ENCODE peak calls at places on chromosomes 11 and 22, in nine cellular contexts. One of them, this sample, is unnamed.
A peak's percentile ranks its signal among the peaks of the same experiment; 100 is the strongest.

GRCh38 chr11:14894657-14895598 is 2.9 kb upstream of the CYP2R1 start:
- DNase-seq in uterus: no peak
- DNase-seq in cardiac muscle cell: peak; percentile 94
- DNase-seq in effector memory CD4-positive, alpha-beta T cell: no peak
- DNase-seq in CD8-positive, alpha-beta memory T cell: no peak
- DNase-seq in heart right ventricle: no peak
- DNase-seq in pancreas: no peak
- DNase-seq in mucosa of descending colon: peak; percentile 37
- DNase-seq in body of pancreas: peak; percentile 15
- DNase-seq in this sample: no peak

GRCh38 chr11:69357458-69358397 is 63.8 kb downstream of the MYEOV start:
- DNase-seq in pancreas: peak; percentile 6
- DNase-seq in CD8-positive, alpha-beta memory T cell: no peak
- DNase-seq in uterus: no peak
- DNase-seq in heart right ventricle: peak; percentile 2
- DNase-seq in effector memory CD4-positive, alpha-beta T cell: no peak
- DNase-seq in mucosa of descending colon: peak; percentile 1
- DNase-seq in cardiac muscle cell: no peak
- DNase-seq in body of pancreas: no peak
- DNase-seq in this sample: no peak

GRCh38 chr11:131839326-131839725 is 468.9 kb downstream of the NTM start:
- DNase-seq in pancreas: no peak
- DNase-seq in cardiac muscle cell: no peak
- DNase-seq in mucosa of descending colon: no peak
- DNase-seq in heart right ventricle: no peak
- DNase-seq in body of pancreas: no peak
- DNase-seq in effector memory CD4-positive, alpha-beta T cell: no peak
- DNase-seq in uterus: no peak
- DNase-seq in CD8-positive, alpha-beta memory T cell: no peak
- DNase-seq in this sample: no peak

GRCh38 chr22:22069450-22070370 is 87.1 kb upstream of the TOP3B start:
- DNase-seq in mucosa of descending colon: no peak
- DNase-seq in pancreas: no peak
- DNase-seq in effector memory CD4-positive, alpha-beta T cell: no peak
- DNase-seq in heart right ventricle: no peak
- DNase-seq in uterus: no peak
- DNase-seq in body of pancreas: no peak
- DNase-seq in cardiac muscle cell: no peak
- DNase-seq in CD8-positive, alpha-beta memory T cell: no peak
- DNase-seq in this sample: no peak

GRCh38 chr11:111908639-111909305 is 2.8 kb downstream of the CRYAB start:
- DNase-seq in pancreas: no peak
- DNase-seq in mucosa of descending colon: no peak
- DNase-seq in cardiac muscle cell: no peak
- DNase-seq in CD8-positive, alpha-beta memory T cell: no peak
- DNase-seq in heart right ventricle: no peak
- DNase-seq in effector memory CD4-positive, alpha-beta T cell: no peak
- DNase-seq in uterus: no peak
- DNase-seq in body of pancreas: no peak
- DNase-seq in this sample: no peak

GRCh38 chr11:63901660-63902059 is 15.3 kb downstream of the RCOR2 start:
- DNase-seq in uterus: no peak
- DNase-seq in cardiac muscle cell: peak; percentile 35
- DNase-seq in mucosa of descending colon: no peak
- DNase-seq in heart right ventricle: no peak
- DNase-seq in body of pancreas: no peak
- DNase-seq in CD8-positive, alpha-beta memory T cell: no peak
- DNase-seq in effector memory CD4-positive, alpha-beta T cell: no peak
- DNase-seq in pancreas: no peak
- DNase-seq in this sample: no peak

GRCh38 chr11:47184711-47185304 is 1.4 kb downstream of the PACSIN3 start:
- DNase-seq in CD8-positive, alpha-beta memory T cell: no peak
- DNase-seq in mucosa of descending colon: no peak
- DNase-seq in uterus: no peak
- DNase-seq in cardiac muscle cell: peak; percentile 19
- DNase-seq in pancreas: peak; percentile 63
- DNase-seq in body of pancreas: peak; percentile 80
- DNase-seq in heart right ventricle: no peak
- DNase-seq in effector memory CD4-positive, alpha-beta T cell: no peak
- DNase-seq in this sample: no peak

GRCh38 chr11:84580338-84580737 is 1046.8 kb downstream of the DLG2 start:
- DNase-seq in uterus: no peak
- DNase-seq in body of pancreas: no peak
- DNase-seq in effector memory CD4-positive, alpha-beta T cell: no peak
- DNase-seq in mucosa of descending colon: no peak
- DNase-seq in CD8-positive, alpha-beta memory T cell: no peak
- DNase-seq in heart right ventricle: no peak
- DNase-seq in cardiac muscle cell: no peak
- DNase-seq in pancreas: no peak
- DNase-seq in this sample: no peak

GRCh38 chr11:2517016-2517385 is 72.2 kb downstream of the KCNQ1 start:
- DNase-seq in effector memory CD4-positive, alpha-beta T cell: no peak
- DNase-seq in heart right ventricle: no peak
- DNase-seq in uterus: no peak
- DNase-seq in CD8-positive, alpha-beta memory T cell: no peak
- DNase-seq in mucosa of descending colon: no peak
- DNase-seq in pancreas: peak; percentile 12
- DNase-seq in body of pancreas: peak; percentile 4
- DNase-seq in cardiac muscle cell: no peak
- DNase-seq in this sample: no peak

GRCh38 chr11:131685906-131686305 is 315.5 kb downstream of the NTM start:
- DNase-seq in effector memory CD4-positive, alpha-beta T cell: no peak
- DNase-seq in heart right ventricle: no peak
- DNase-seq in uterus: no peak
- DNase-seq in pancreas: no peak
- DNase-seq in CD8-positive, alpha-beta memory T cell: no peak
- DNase-seq in cardiac muscle cell: no peak
- DNase-seq in mucosa of descending colon: no peak
- DNase-seq in body of pancreas: no peak
- DNase-seq in this sample: no peak

GRCh38 chr11:3146612-3147256 is 18.4 kb downstream of the OSBPL5 start:
- DNase-seq in mucosa of descending colon: no peak
- DNase-seq in effector memory CD4-positive, alpha-beta T cell: no peak
- DNase-seq in body of pancreas: no peak
- DNase-seq in cardiac muscle cell: peak; percentile 54
- DNase-seq in CD8-positive, alpha-beta memory T cell: no peak
- DNase-seq in pancreas: no peak
- DNase-seq in uterus: no peak
- DNase-seq in heart right ventricle: no peak
- DNase-seq in this sample: no peak

GRCh38 chr11:76523147-76523546 is 78.3 kb downstream of the EMSY start:
- DNase-seq in cardiac muscle cell: no peak
- DNase-seq in heart right ventricle: no peak
- DNase-seq in pancreas: no peak
- DNase-seq in effector memory CD4-positive, alpha-beta T cell: no peak
- DNase-seq in CD8-positive, alpha-beta memory T cell: no peak
- DNase-seq in mucosa of descending colon: no peak
- DNase-seq in body of pancreas: no peak
- DNase-seq in uterus: no peak
- DNase-seq in this sample: no peak

GRCh38 chr11:73321342-73322110 is 13.4 kb downstream of the ARHGEF17 start:
- DNase-seq in pancreas: no peak
- DNase-seq in effector memory CD4-positive, alpha-beta T cell: no peak
- DNase-seq in cardiac muscle cell: peak; percentile 78
- DNase-seq in uterus: peak; percentile 72
- DNase-seq in body of pancreas: peak; percentile 46
- DNase-seq in heart right ventricle: peak; percentile 79
- DNase-seq in mucosa of descending colon: peak; percentile 25
- DNase-seq in CD8-positive, alpha-beta memory T cell: no peak
- DNase-seq in this sample: no peak

GRCh38 chr11:10322830-10323792 is 18.2 kb downstream of the ADM start:
- DNase-seq in body of pancreas: peak; percentile 74
- DNase-seq in effector memory CD4-positive, alpha-beta T cell: peak; percentile 6
- DNase-seq in mucosa of descending colon: peak; percentile 71
- DNase-seq in uterus: peak; percentile 81
- DNase-seq in CD8-positive, alpha-beta memory T cell: peak; percentile 32
- DNase-seq in cardiac muscle cell: peak; percentile 90
- DNase-seq in heart right ventricle: peak; percentile 46
- DNase-seq in pancreas: peak; percentile 69
- DNase-seq in this sample: no peak

GRCh38 chr11:124222407-124222806 is 18.5 kb upstream of the OR8G1 start:
- DNase-seq in heart right ventricle: no peak
- DNase-seq in body of pancreas: no peak
- DNase-seq in effector memory CD4-positive, alpha-beta T cell: no peak
- DNase-seq in cardiac muscle cell: no peak
- DNase-seq in uterus: no peak
- DNase-seq in pancreas: no peak
- DNase-seq in CD8-positive, alpha-beta memory T cell: no peak
- DNase-seq in mucosa of descending colon: no peak
- DNase-seq in this sample: no peak

GRCh38 chr11:33187851-33188722 is 26.8 kb upstream of the CSTF3 start:
- DNase-seq in cardiac muscle cell: no peak
- DNase-seq in pancreas: no peak
- DNase-seq in uterus: no peak
- DNase-seq in effector memory CD4-positive, alpha-beta T cell: no peak
- DNase-seq in body of pancreas: no peak
- DNase-seq in CD8-positive, alpha-beta memory T cell: no peak
- DNase-seq in mucosa of descending colon: peak; percentile 38
- DNase-seq in heart right ventricle: no peak
- DNase-seq in this sample: no peak

GRCh38 chr22:49300951-49301397 is 526.7 kb downstream of the BRD1 start:
- DNase-seq in CD8-positive, alpha-beta memory T cell: no peak
- DNase-seq in pancreas: peak; percentile 6
- DNase-seq in effector memory CD4-positive, alpha-beta T cell: no peak
- DNase-seq in heart right ventricle: no peak
- DNase-seq in uterus: no peak
- DNase-seq in mucosa of descending colon: no peak
- DNase-seq in cardiac muscle cell: no peak
- DNase-seq in body of pancreas: no peak
- DNase-seq in this sample: no peak
- H3K9me3 ChIP-seq in CD8-positive, alpha-beta memory T cell: no peaks in the 10 kb centered on the region
- H3K9me3 ChIP-seq in pancreas: no peaks in the 10 kb centered on the region
- H3K9me3 ChIP-seq in effector memory CD4-positive, alpha-beta T cell: no peaks in the 10 kb centered on the region
- H3K9me3 ChIP-seq in heart right ventricle: no peaks in the 10 kb centered on the region
- H3K9me3 ChIP-seq in uterus: no peaks in the 10 kb centered on the region
- H3K9me3 ChIP-seq in mucosa of descending colon: no peaks in the 10 kb centered on the region
- H3K9me3 ChIP-seq in cardiac muscle cell: no peaks in the 10 kb centered on the region
- H3K9me3 ChIP-seq in body of pancreas: no peaks in the 10 kb centered on the region
- H3K9me3 ChIP-seq in this sample: no peaks in the 10 kb centered on the region

GRCh38 chr11:134474070-134474860 is 62.2 kb upstream of the B3GAT1 start:
- DNase-seq in uterus: no peak
- DNase-seq in mucosa of descending colon: no peak
- DNase-seq in cardiac muscle cell: no peak
- DNase-seq in heart right ventricle: no peak
- DNase-seq in CD8-positive, alpha-beta memory T cell: no peak
- DNase-seq in body of pancreas: no peak
- DNase-seq in effector memory CD4-positive, alpha-beta T cell: no peak
- DNase-seq in pancreas: no peak
- DNase-seq in this sample: no peak

GRCh38 chr11:134476435-134477021 is 64.5 kb upstream of the B3GAT1 start:
- DNase-seq in CD8-positive, alpha-beta memory T cell: no peak
- DNase-seq in heart right ventricle: no peak
- DNase-seq in mucosa of descending colon: no peak
- DNase-seq in uterus: no peak
- DNase-seq in pancreas: no peak
- DNase-seq in body of pancreas: no peak
- DNase-seq in effector memory CD4-positive, alpha-beta T cell: no peak
- DNase-seq in cardiac muscle cell: peak; percentile 0
- DNase-seq in this sample: no peak

GRCh38 chr11:134477486-134477885 is 65.4 kb upstream of the B3GAT1 start:
- DNase-seq in CD8-positive, alpha-beta memory T cell: no peak
- DNase-seq in mucosa of descending colon: no peak
- DNase-seq in body of pancreas: no peak
- DNase-seq in pancreas: no peak
- DNase-seq in effector memory CD4-positive, alpha-beta T cell: no peak
- DNase-seq in cardiac muscle cell: no peak
- DNase-seq in uterus: no peak
- DNase-seq in heart right ventricle: no peak
- DNase-seq in this sample: no peak

GRCh38 chr11:134475951-134476350 is 63.9 kb upstream of the B3GAT1 start:
- DNase-seq in mucosa of descending colon: no peak
- DNase-seq in pancreas: no peak
- DNase-seq in body of pancreas: no peak
- DNase-seq in heart right ventricle: no peak
- DNase-seq in effector memory CD4-positive, alpha-beta T cell: no peak
- DNase-seq in CD8-positive, alpha-beta memory T cell: no peak
- DNase-seq in cardiac muscle cell: no peak
- DNase-seq in uterus: no peak
- DNase-seq in this sample: no peak

DNA sequence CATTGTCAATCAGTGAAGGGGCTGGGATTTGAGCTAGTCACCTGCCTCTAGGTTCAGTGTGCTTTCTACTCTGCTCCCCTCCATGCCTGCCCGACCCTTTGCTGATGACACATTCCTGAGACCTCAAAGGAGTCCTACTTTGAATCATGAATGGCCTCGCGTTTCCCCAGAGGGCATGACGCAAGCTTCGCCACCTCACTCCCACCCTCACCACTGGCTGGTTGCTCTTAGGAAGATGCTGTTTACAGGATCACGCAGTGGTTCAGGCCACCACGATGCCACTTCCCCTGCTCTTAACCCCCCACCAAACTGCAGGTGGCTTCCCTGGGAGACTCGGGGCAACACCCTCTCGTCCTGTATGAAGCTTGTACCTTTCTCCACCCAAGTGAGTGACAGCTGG is 62.9 kb upstream of the B3GAT1 start:
- DNase-seq in effector memory CD4-positive, alpha-beta T cell: no peak
- DNase-seq in heart right ventricle: no peak
- DNase-seq in pancreas: no peak
- DNase-seq in body of pancreas: no peak
- DNase-seq in uterus: no peak
- DNase-seq in CD8-positive, alpha-beta memory T cell: no peak
- DNase-seq in mucosa of descending colon: no peak
- DNase-seq in cardiac muscle cell: no peak
- DNase-seq in this sample: no peak
- H3K9me3 ChIP-seq in effector memory CD4-positive, alpha-beta T cell: no peaks in the 10 kb centered on the region
- H3K9me3 ChIP-seq in heart right ventricle: no peaks in the 10 kb centered on the region
- H3K9me3 ChIP-seq in pancreas: no peaks in the 10 kb centered on the region
- H3K9me3 ChIP-seq in body of pancreas: no peaks in the 10 kb centered on the region
- H3K9me3 ChIP-seq in uterus: no peaks in the 10 kb centered on the region
- H3K9me3 ChIP-seq in CD8-positive, alpha-beta memory T cell: no peaks in the 10 kb centered on the region
- H3K9me3 ChIP-seq in mucosa of descending colon: no peaks in the 10 kb centered on the region
- H3K9me3 ChIP-seq in cardiac muscle cell: no peaks in the 10 kb centered on the region
- H3K9me3 ChIP-seq in this sample: no peaks in the 10 kb centered on the region

DNA sequence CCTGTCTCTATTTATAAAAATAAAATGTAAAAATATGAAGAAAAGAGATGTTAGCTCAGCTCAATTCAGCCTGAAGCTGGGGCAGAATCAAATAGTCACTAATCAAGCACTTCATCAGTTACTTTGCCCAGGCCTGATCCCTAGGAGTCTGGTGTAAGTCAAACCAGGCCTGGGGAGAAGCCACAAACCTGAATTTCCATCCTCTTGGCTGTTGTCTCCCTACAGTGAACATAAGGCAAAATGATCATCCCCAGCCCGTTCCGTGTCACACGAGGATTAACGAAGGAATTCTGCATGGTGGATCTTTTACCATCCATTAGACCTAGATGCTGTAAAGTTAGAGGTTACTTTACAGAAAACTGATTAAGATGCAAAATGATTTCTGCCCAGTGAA is 6.5 kb upstream of the NAALADL1 start:
- DNase-seq in effector memory CD4-positive, alpha-beta T cell: no peak
- DNase-seq in pancreas: no peak
- DNase-seq in uterus: no peak
- DNase-seq in body of pancreas: no peak
- DNase-seq in cardiac muscle cell: no peak
- DNase-seq in CD8-positive, alpha-beta memory T cell: no peak
- DNase-seq in mucosa of descending colon: no peak
- DNase-seq in heart right ventricle: no peak
- DNase-seq in this sample: no peak
- H3K9me3 ChIP-seq in effector memory CD4-positive, alpha-beta T cell: no peaks in the 10 kb centered on the region
- H3K9me3 ChIP-seq in pancreas: no peaks in the 10 kb centered on the region
- H3K9me3 ChIP-seq in uterus: no peaks in the 10 kb centered on the region
- H3K9me3 ChIP-seq in body of pancreas: no peaks in the 10 kb centered on the region
- H3K9me3 ChIP-seq in cardiac muscle cell: no peaks in the 10 kb centered on the region
- H3K9me3 ChIP-seq in CD8-positive, alpha-beta memory T cell: no peaks in the 10 kb centered on the region
- H3K9me3 ChIP-seq in mucosa of descending colon: no peaks in the 10 kb centered on the region
- H3K9me3 ChIP-seq in heart right ventricle: no peaks in the 10 kb centered on the region
- H3K9me3 ChIP-seq in this sample: no peaks in the 10 kb centered on the region

GRCh38 chr11:120102862-120103118 is 35.1 kb downstream of the TRIM29 start:
- DNase-seq in pancreas: no peak
- DNase-seq in heart right ventricle: no peak
- DNase-seq in CD8-positive, alpha-beta memory T cell: no peak
- DNase-seq in body of pancreas: no peak
- DNase-seq in cardiac muscle cell: no peak
- DNase-seq in mucosa of descending colon: no peak
- DNase-seq in uterus: no peak
- DNase-seq in effector memory CD4-positive, alpha-beta T cell: no peak
- DNase-seq in this sample: no peak
- H3K9me3 ChIP-seq in pancreas: no peaks in the 10 kb centered on the region
- H3K9me3 ChIP-seq in heart right ventricle: no peaks in the 10 kb centered on the region
- H3K9me3 ChIP-seq in CD8-positive, alpha-beta memory T cell: no peaks in the 10 kb centered on the region
- H3K9me3 ChIP-seq in body of pancreas: no peaks in the 10 kb centered on the region
- H3K9me3 ChIP-seq in cardiac muscle cell: no peaks in the 10 kb centered on the region
- H3K9me3 ChIP-seq in mucosa of descending colon: no peaks in the 10 kb centered on the region
- H3K9me3 ChIP-seq in uterus: no peaks in the 10 kb centered on the region
- H3K9me3 ChIP-seq in effector memory CD4-positive, alpha-beta T cell: no peaks in the 10 kb centered on the region
- H3K9me3 ChIP-seq in this sample: no peaks in the 10 kb centered on the region

This sample was measured in T-helper 17 cell.